ENCODE peak calls at places on chromosomes 12 and 14, in six cellular contexts. One of them, this sample, is unnamed.

GRCh38 chr14:68404652-68405183 is 388.1 kb downstream of the ZFP36L1 start:
- DNase-seq in body of pancreas: peak
- DNase-seq in astrocyte of the spinal cord: no peak
- DNase-seq in renal cortical epithelial cell: no peak
- DNase-seq in NAMALWA: no peak
- DNase-seq in HS-27A: no peak
- DNase-seq in this sample: peak

GRCh38 chr14:103597623-103598372 is 31.2 kb upstream of the KLC1 start:
- DNase-seq in body of pancreas: no peak
- DNase-seq in NAMALWA: no peak
- DNase-seq in renal cortical epithelial cell: peak
- DNase-seq in HS-27A: peak
- DNase-seq in astrocyte of the spinal cord: peak
- DNase-seq in this sample: no peak

GRCh38 chr12:38154096-38155019 is 162.2 kb upstream of the ALG10B start:
- DNase-seq in renal cortical epithelial cell: no peak
- DNase-seq in NAMALWA: no peak
- DNase-seq in body of pancreas: no peak
- DNase-seq in HS-27A: no peak
- DNase-seq in astrocyte of the spinal cord: no peak
- DNase-seq in this sample: no peak

GRCh38 chr12:130838284-130838950 is 633 bp downstream of the STX2 start:
- DNase-seq in astrocyte of the spinal cord: no peak
- DNase-seq in renal cortical epithelial cell: no peak
- DNase-seq in body of pancreas: peak
- DNase-seq in HS-27A: no peak
- DNase-seq in NAMALWA: peak
- DNase-seq in this sample: no peak

GRCh38 chr12:64178122-64178521 is 44.0 kb downstream of the KICS2 start:
- DNase-seq in astrocyte of the spinal cord: peak
- DNase-seq in NAMALWA: no peak
- DNase-seq in body of pancreas: no peak
- DNase-seq in HS-27A: peak
- DNase-seq in renal cortical epithelial cell: peak
- DNase-seq in this sample: no peak

GRCh38 chr12:89936631-89937030 is 228.0 kb upstream of the ATP2B1 start:
- DNase-seq in body of pancreas: no peak
- DNase-seq in HS-27A: no peak
- DNase-seq in renal cortical epithelial cell: no peak
- DNase-seq in NAMALWA: no peak
- DNase-seq in astrocyte of the spinal cord: no peak
- DNase-seq in this sample: no peak

GRCh38 chr14:44963775-44964380 is 1.9 kb downstream of the TOGARAM1 start:
- DNase-seq in renal cortical epithelial cell: no peak
- DNase-seq in HS-27A: no peak
- DNase-seq in astrocyte of the spinal cord: no peak
- DNase-seq in NAMALWA: peak
- DNase-seq in body of pancreas: no peak
- DNase-seq in this sample: no peak

GRCh38 chr14:60532442-60532841 is 23.5 kb downstream of the SIX6 start:
- DNase-seq in body of pancreas: no peak
- DNase-seq in NAMALWA: no peak
- DNase-seq in HS-27A: no peak
- DNase-seq in astrocyte of the spinal cord: no peak
- DNase-seq in renal cortical epithelial cell: peak
- DNase-seq in this sample: no peak

GRCh38 chr12:31868980-31869379 is 90.2 kb upstream of the RESF1 start:
- DNase-seq in astrocyte of the spinal cord: peak
- DNase-seq in HS-27A: peak
- DNase-seq in NAMALWA: no peak
- DNase-seq in renal cortical epithelial cell: peak
- DNase-seq in body of pancreas: peak
- DNase-seq in this sample: no peak

GRCh38 chr12:53972152-53972702 is 699 bp upstream of the HOXC11 start:
- DNase-seq in HS-27A: no peak
- DNase-seq in NAMALWA: no peak
- DNase-seq in astrocyte of the spinal cord: no peak
- DNase-seq in renal cortical epithelial cell: no peak
- DNase-seq in body of pancreas: no peak
- DNase-seq in this sample: no peak

GRCh38 chr12:66065623-66066022 is 64.9 kb downstream of the LLPH start:
- DNase-seq in HS-27A: no peak
- DNase-seq in NAMALWA: no peak
- DNase-seq in astrocyte of the spinal cord: no peak
- DNase-seq in renal cortical epithelial cell: no peak
- DNase-seq in body of pancreas: no peak
- DNase-seq in this sample: no peak

This sample was measured in stimulated activated naive CD4-positive, alpha-beta T cell treated with Interleukin-2 at 50 U/mL for 16 hours.